ENCODE peak calls at places on chromosome 1, in five cellular contexts. S, C, V, H and W are unnamed samples.

GRCh38 chr1:165884690-165885304 is 57.4 kb downstream of the UCK2 start:
- DNase-seq in S (no peak), C (peak; percentile 70), V (no peak), H (no peak), W (peak; percentile 63)

GRCh38 chr1:44254392-44254791 is 41.1 kb downstream of the DMAP1 start:
- DNase-seq in S (no peak), C (no peak), V (no peak), H (no peak), W (no peak)

GRCh38 chr1:240831191-240831631 is 219.3 kb upstream of the GREM2 start:
- DNase-seq in S (no peak), C (peak; percentile 89), V (no peak), H (no peak), W (no peak)

GRCh38 chr1:65232402-65233122 is 76.8 kb upstream of the DNAJC6 start:
- DNase-seq in S (no peak), C (no peak), V (no peak), H (no peak), W (no peak)

GRCh38 chr1:115668579-115668978 is 26.8 kb downstream of the VANGL1 start:
- DNase-seq in S (no peak), C (no peak), V (no peak), H (no peak), W (peak; percentile 76)

GRCh38 chr1:54028306-54029251 is 10.6 kb upstream of the LDLRAD1 start:
- DNase-seq in S (no peak), C (no peak), V (no peak), H (peak; percentile 34), W (no peak)

GRCh38 chr1:109252893-109253802 is 3.8 kb downstream of the CELSR2 start:
- DNase-seq in S (no peak), C (no peak), V (no peak), H (peak; percentile 89), W (no peak)

GRCh38 chr1:48870596-48870995 is 93.9 kb upstream of the BEND5 start:
- DNase-seq in S (peak; percentile 26), C (no peak), V (no peak), H (no peak), W (peak; percentile 41)

GRCh38 chr1:42456010-42456753 is at the start of the genes PPCS and ZMYND12:
- DNase-seq in S (peak; percentile 73), C (peak; percentile 88), V (no peak), H (peak; percentile 91), W (peak; percentile 95)

GRCh38 chr1:41620365-41621169 is 136.1 kb upstream of the EDN2 start:
- DNase-seq in S (no peak), C (no peak), V (no peak), H (no peak), W (no peak)

GRCh38 chr1:212457740-212458338 is 25.1 kb downstream of the NENF start:
- DNase-seq in S (peak; percentile 85), C (peak; percentile 42), V (peak; percentile 63), H (peak; percentile 61), W (peak; percentile 75)

GRCh38 chr1:151542710-151543129 is 2.6 kb downstream of the TUFT1 start:
- DNase-seq in S (no peak), C (no peak), V (no peak), H (no peak), W (no peak)

GRCh38 chr1:164320780-164321683 is 238.0 kb upstream of the PBX1 start:
- DNase-seq in S (peak; percentile 60), C (peak; percentile 2), V (peak; percentile 15), H (peak; percentile 58), W (no peak)

GRCh38 chr1:215082532-215083407 is at the start of gene KCNK2:
- DNase-seq in S (peak; percentile 67), C (no peak), V (no peak), H (peak; percentile 70), W (no peak)

GRCh38 chr1:203368624-203369451 is 17.9 kb upstream of the FMOD start:
- DNase-seq in S (no peak), C (peak; percentile 47), V (no peak), H (no peak), W (peak; percentile 36)

GRCh38 chr1:44651069-44651468 is 23.2 kb downstream of the TMEM53 start:
- DNase-seq in S (no peak), C (no peak), V (no peak), H (no peak), W (no peak)

GRCh38 chr1:15683411-15684039 is 595 bp upstream of the PLEKHM2 start:
- DNase-seq in S (no peak), C (no peak), V (no peak), H (no peak), W (no peak)

GRCh38 chr1:15684042-15684461 is at the start of gene PLEKHM2:
- DNase-seq in S (no peak), C (no peak), V (no peak), H (peak; percentile 93), W (peak; percentile 64)

GRCh38 chr1:15685820-15686219 is 1.7 kb downstream of the PLEKHM2 start:
- DNase-seq in S (no peak), C (no peak), V (no peak), H (no peak), W (no peak)

GRCh38 chr1:15682886-15683410 is 1.2 kb upstream of the PLEKHM2 start:
- DNase-seq in S (no peak), C (no peak), V (no peak), H (no peak), W (no peak)

GRCh38 chr1:15684468-15685283 is 556 bp downstream of the PLEKHM2 start:
- DNase-seq in S (peak; percentile 45), C (peak; percentile 47), V (no peak), H (peak; percentile 87), W (peak; percentile 59)
- TF ChIP-seq MAX in S (no peak), C (no peak), V (no peak), H (no peak), W (no peak)

GRCh38 chr1:209455133-209455532 is 128.4 kb upstream of the CAMK1G start:
- DNase-seq in S (no peak), C (no peak), V (no peak), H (no peak), W (no peak)

GRCh38 chr1:209455666-209456065 is 127.8 kb upstream of the CAMK1G start:
- DNase-seq in S (no peak), C (no peak), V (no peak), H (no peak), W (no peak)

GRCh38 chr1:209454340-209455014 is 129.0 kb upstream of the CAMK1G start:
- DNase-seq in S (no peak), C (no peak), V (no peak), H (no peak), W (no peak)

GRCh38 chr1:209457618-209458017 is 125.9 kb upstream of the CAMK1G start:
- DNase-seq in S (no peak), C (no peak), V (no peak), H (no peak), W (no peak)

DNA sequence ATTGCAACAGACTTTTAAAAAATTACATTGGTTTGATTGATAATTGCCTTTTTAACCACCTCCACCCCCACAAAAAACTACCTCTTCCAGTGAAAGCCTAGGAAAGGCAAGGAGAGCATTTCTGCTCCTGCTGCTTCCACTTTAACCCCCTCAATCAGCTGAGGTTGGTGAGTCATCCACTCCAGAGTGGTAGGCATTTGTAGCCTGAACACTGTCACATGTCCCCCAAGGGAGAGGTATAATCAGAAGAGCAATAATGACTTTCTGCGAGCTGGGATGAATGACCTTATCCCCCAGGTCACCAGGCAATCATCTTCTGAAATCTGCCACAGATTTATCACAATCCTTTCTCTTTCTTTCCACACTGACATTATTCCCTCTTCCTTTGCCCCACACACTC is 126.6 kb upstream of the CAMK1G start:
- DNase-seq in S (no peak), C (no peak), V (no peak), H (no peak), W (peak; percentile 11)
- TF ChIP-seq MAX in S (no peak), C (no peak), V (no peak), H (no peak), W (no peak)

GRCh38 chr1:235068155-235069121 is 60.2 kb downstream of the TOMM20 start:
- DNase-seq in S (no peak), C (no peak), V (no peak), H (no peak), W (no peak)
- TF ChIP-seq MAX in S (no peak), C (no peak), V (no peak), H (no peak), W (no peak)

GRCh38 chr1:1240822-1241587 is 5.5 kb downstream of the C1QTNF12 start:
- DNase-seq in S (no peak), C (no peak), V (no peak), H (no peak), W (no peak)
- TF ChIP-seq MAX in S (no peak), C (no peak), V (no peak), H (no peak), W (no peak)

GRCh38 chr1:68324316-68324715 is 92.0 kb upstream of the WLS start:
- DNase-seq in S (no peak), C (no peak), V (no peak), H (no peak), W (no peak)
- TF ChIP-seq MAX in S (no peak), C (no peak), V (no peak), H (no peak), W (no peak)